ENCODE peak calls at places on chromosomes 16 and 17, in eight cellular contexts. One of them, this sample, is unnamed.
A peak's percentile ranks its signal among the peaks of the same experiment; 100 is the strongest.

GRCh38 chr16:495127-495748 is 32.3 kb upstream of the CAPN15 start:
- DNase-seq in SK-N-SH: peak; percentile 69
- DNase-seq in CD8-positive, alpha-beta T cell: no peak
- DNase-seq in A549: peak; percentile 73
- DNase-seq in GM10248: peak; percentile 64
- DNase-seq in activated B cell treated with CpG ODN at 0.5 μM for 24 hours: no peak
- DNase-seq in Calu3: peak; percentile 70
- DNase-seq in RWPE1: peak; percentile 26
- DNase-seq in this sample: peak; percentile 66

GRCh38 chr16:72064361-72064894 is 1.4 kb downstream of the HPR start:
- DNase-seq in activated B cell treated with CpG ODN at 0.5 μM for 24 hours: no peak
- DNase-seq in RWPE1: no peak
- DNase-seq in CD8-positive, alpha-beta T cell: no peak
- DNase-seq in GM10248: no peak
- DNase-seq in A549: no peak
- DNase-seq in SK-N-SH: no peak
- DNase-seq in Calu3: no peak
- DNase-seq in this sample: no peak

GRCh38 chr16:47150067-47150466 is 6.3 kb upstream of the NETO2 start:
- DNase-seq in activated B cell treated with CpG ODN at 0.5 μM for 24 hours: no peak
- DNase-seq in RWPE1: no peak
- DNase-seq in A549: no peak
- DNase-seq in GM10248: no peak
- DNase-seq in CD8-positive, alpha-beta T cell: no peak
- DNase-seq in Calu3: no peak
- DNase-seq in SK-N-SH: no peak
- DNase-seq in this sample: no peak

GRCh38 chr16:67748791-67749282 is 29.7 kb upstream of the GFOD2 start:
- DNase-seq in Calu3: no peak
- DNase-seq in RWPE1: no peak
- DNase-seq in SK-N-SH: no peak
- DNase-seq in activated B cell treated with CpG ODN at 0.5 μM for 24 hours: no peak
- DNase-seq in GM10248: no peak
- DNase-seq in CD8-positive, alpha-beta T cell: no peak
- DNase-seq in A549: no peak
- DNase-seq in this sample: no peak

GRCh38 chr17:30151471-30151870 is 34.9 kb downstream of the NSRP1 start:
- DNase-seq in activated B cell treated with CpG ODN at 0.5 μM for 24 hours: no peak
- DNase-seq in A549: no peak
- DNase-seq in GM10248: no peak
- DNase-seq in RWPE1: no peak
- DNase-seq in Calu3: no peak
- DNase-seq in SK-N-SH: no peak
- DNase-seq in CD8-positive, alpha-beta T cell: no peak
- DNase-seq in this sample: no peak

GRCh38 chr17:64984776-64985521 is 65.7 kb upstream of the LRRC37A3 start:
- DNase-seq in A549: no peak
- DNase-seq in GM10248: no peak
- DNase-seq in Calu3: no peak
- DNase-seq in RWPE1: no peak
- DNase-seq in CD8-positive, alpha-beta T cell: peak; percentile 55
- DNase-seq in SK-N-SH: no peak
- DNase-seq in activated B cell treated with CpG ODN at 0.5 μM for 24 hours: no peak
- DNase-seq in this sample: no peak

GRCh38 chr17:66678827-66679226 is 156.1 kb upstream of the CACNG5 start:
- DNase-seq in activated B cell treated with CpG ODN at 0.5 μM for 24 hours: no peak
- DNase-seq in CD8-positive, alpha-beta T cell: no peak
- DNase-seq in Calu3: no peak
- DNase-seq in RWPE1: no peak
- DNase-seq in SK-N-SH: no peak
- DNase-seq in A549: no peak
- DNase-seq in GM10248: no peak
- DNase-seq in this sample: no peak

GRCh38 chr16:49015189-49015540 is 266.5 kb downstream of the CBLN1 start:
- DNase-seq in GM10248: no peak
- DNase-seq in CD8-positive, alpha-beta T cell: no peak
- DNase-seq in activated B cell treated with CpG ODN at 0.5 μM for 24 hours: no peak
- DNase-seq in Calu3: no peak
- DNase-seq in SK-N-SH: no peak
- DNase-seq in A549: no peak
- DNase-seq in RWPE1: no peak
- DNase-seq in this sample: peak; percentile 37

GRCh38 chr16:74107795-74108610 is 188.6 kb upstream of the PSMD7 start:
- DNase-seq in RWPE1: peak; percentile 46
- DNase-seq in SK-N-SH: no peak
- DNase-seq in Calu3: peak; percentile 86
- DNase-seq in A549: peak; percentile 42
- DNase-seq in CD8-positive, alpha-beta T cell: peak; percentile 5
- DNase-seq in activated B cell treated with CpG ODN at 0.5 μM for 24 hours: no peak
- DNase-seq in GM10248: peak; percentile 25
- DNase-seq in this sample: peak; percentile 76

GRCh38 chr17:72711531-72712310 is 380.8 kb downstream of the SLC39A11 start:
- DNase-seq in Calu3: no peak
- DNase-seq in CD8-positive, alpha-beta T cell: no peak
- DNase-seq in GM10248: no peak
- DNase-seq in activated B cell treated with CpG ODN at 0.5 μM for 24 hours: no peak
- DNase-seq in SK-N-SH: no peak
- DNase-seq in RWPE1: no peak
- DNase-seq in A549: no peak
- DNase-seq in this sample: no peak

GRCh38 chr17:77616243-77616731 is 342.2 kb upstream of the TNRC6C start:
- DNase-seq in activated B cell treated with CpG ODN at 0.5 μM for 24 hours: no peak
- DNase-seq in CD8-positive, alpha-beta T cell: no peak
- DNase-seq in A549: no peak
- DNase-seq in Calu3: peak; percentile 15
- DNase-seq in RWPE1: peak; percentile 40
- DNase-seq in GM10248: no peak
- DNase-seq in SK-N-SH: no peak
- DNase-seq in this sample: no peak

GRCh38 chr17:65589321-65589720 is 27.9 kb upstream of the AXIN2 start:
- DNase-seq in activated B cell treated with CpG ODN at 0.5 μM for 24 hours: no peak
- DNase-seq in CD8-positive, alpha-beta T cell: no peak
- DNase-seq in Calu3: no peak
- DNase-seq in RWPE1: no peak
- DNase-seq in A549: no peak
- DNase-seq in GM10248: no peak
- DNase-seq in SK-N-SH: no peak
- DNase-seq in this sample: no peak

GRCh38 chr17:61314368-61315078 is 85.1 kb upstream of the TBX2 start:
- DNase-seq in A549: no peak
- DNase-seq in SK-N-SH: peak; percentile 69
- DNase-seq in Calu3: no peak
- DNase-seq in activated B cell treated with CpG ODN at 0.5 μM for 24 hours: no peak
- DNase-seq in GM10248: no peak
- DNase-seq in RWPE1: peak; percentile 25
- DNase-seq in CD8-positive, alpha-beta T cell: no peak
- DNase-seq in this sample: no peak

GRCh38 chr16:29926675-29927522 is 873 bp upstream of the KCTD13 start:
- DNase-seq in CD8-positive, alpha-beta T cell: no peak
- DNase-seq in RWPE1: peak; percentile 34
- DNase-seq in Calu3: no peak
- DNase-seq in activated B cell treated with CpG ODN at 0.5 μM for 24 hours: no peak
- DNase-seq in GM10248: no peak
- DNase-seq in A549: peak; percentile 35
- DNase-seq in SK-N-SH: peak; percentile 47
- DNase-seq in this sample: peak; percentile 21

GRCh38 chr17:81808778-81809555 is 5.0 kb downstream of the GCGR start:
- DNase-seq in Calu3: no peak
- DNase-seq in activated B cell treated with CpG ODN at 0.5 μM for 24 hours: no peak
- DNase-seq in A549: no peak
- DNase-seq in GM10248: no peak
- DNase-seq in SK-N-SH: peak; percentile 77
- DNase-seq in CD8-positive, alpha-beta T cell: no peak
- DNase-seq in RWPE1: no peak
- DNase-seq in this sample: no peak

GRCh38 chr16:20291807-20292206 is 35.5 kb downstream of the GP2 start:
- DNase-seq in RWPE1: no peak
- DNase-seq in GM10248: no peak
- DNase-seq in SK-N-SH: no peak
- DNase-seq in Calu3: no peak
- DNase-seq in activated B cell treated with CpG ODN at 0.5 μM for 24 hours: no peak
- DNase-seq in CD8-positive, alpha-beta T cell: no peak
- DNase-seq in A549: no peak
- DNase-seq in this sample: peak; percentile 64

GRCh38 chr17:17527534-17527933 is 31.3 kb upstream of the RASD1 start:
- DNase-seq in GM10248: no peak
- DNase-seq in activated B cell treated with CpG ODN at 0.5 μM for 24 hours: no peak
- DNase-seq in CD8-positive, alpha-beta T cell: no peak
- DNase-seq in Calu3: no peak
- DNase-seq in RWPE1: no peak
- DNase-seq in A549: no peak
- DNase-seq in SK-N-SH: no peak
- DNase-seq in this sample: peak; percentile 8

GRCh38 chr16:25823891-25824290 is 132.1 kb downstream of the HS3ST4 start:
- DNase-seq in RWPE1: no peak
- DNase-seq in A549: no peak
- DNase-seq in GM10248: no peak
- DNase-seq in CD8-positive, alpha-beta T cell: no peak
- DNase-seq in Calu3: no peak
- DNase-seq in activated B cell treated with CpG ODN at 0.5 μM for 24 hours: no peak
- DNase-seq in SK-N-SH: no peak
- DNase-seq in this sample: no peak

GRCh38 chr16:15539197-15539596 is 103.8 kb downstream of the MARF1 start:
- DNase-seq in A549: no peak
- DNase-seq in activated B cell treated with CpG ODN at 0.5 μM for 24 hours: no peak
- DNase-seq in CD8-positive, alpha-beta T cell: no peak
- DNase-seq in RWPE1: no peak
- DNase-seq in SK-N-SH: no peak
- DNase-seq in Calu3: no peak
- DNase-seq in GM10248: no peak
- DNase-seq in this sample: peak; percentile 70

GRCh38 chr17:58314706-58315015 is 13.9 kb downstream of the TSPOAP1 start:
- DNase-seq in RWPE1: no peak
- DNase-seq in activated B cell treated with CpG ODN at 0.5 μM for 24 hours: no peak
- DNase-seq in SK-N-SH: peak; percentile 8
- DNase-seq in CD8-positive, alpha-beta T cell: no peak
- DNase-seq in Calu3: no peak
- DNase-seq in A549: no peak
- DNase-seq in GM10248: no peak
- DNase-seq in this sample: peak; percentile 1

GRCh38 chr17:58312021-58312630 is 16.5 kb downstream of the TSPOAP1 start:
- DNase-seq in Calu3: no peak
- DNase-seq in activated B cell treated with CpG ODN at 0.5 μM for 24 hours: no peak
- DNase-seq in A549: no peak
- DNase-seq in CD8-positive, alpha-beta T cell: no peak
- DNase-seq in RWPE1: no peak
- DNase-seq in GM10248: no peak
- DNase-seq in SK-N-SH: peak; percentile 33
- DNase-seq in this sample: peak; percentile 15

GRCh38 chr17:58311429-58311894 is 17.1 kb downstream of the TSPOAP1 start:
- DNase-seq in CD8-positive, alpha-beta T cell: no peak
- DNase-seq in activated B cell treated with CpG ODN at 0.5 μM for 24 hours: no peak
- DNase-seq in Calu3: no peak
- DNase-seq in RWPE1: no peak
- DNase-seq in GM10248: no peak
- DNase-seq in SK-N-SH: peak; percentile 32
- DNase-seq in A549: no peak
- DNase-seq in this sample: peak; percentile 8

GRCh38 chr17:58313815-58314705 is 14.5 kb downstream of the TSPOAP1 start:
- DNase-seq in GM10248: no peak
- DNase-seq in RWPE1: no peak
- DNase-seq in CD8-positive, alpha-beta T cell: no peak
- DNase-seq in Calu3: no peak
- DNase-seq in activated B cell treated with CpG ODN at 0.5 μM for 24 hours: no peak
- DNase-seq in SK-N-SH: peak; percentile 27
- DNase-seq in A549: no peak
- DNase-seq in this sample: peak; percentile 2

GRCh38 chr17:58312824-58313223 is 15.8 kb downstream of the TSPOAP1 start:
- DNase-seq in GM10248: no peak
- DNase-seq in activated B cell treated with CpG ODN at 0.5 μM for 24 hours: no peak
- DNase-seq in SK-N-SH: peak; percentile 24
- DNase-seq in A549: no peak
- DNase-seq in RWPE1: no peak
- DNase-seq in CD8-positive, alpha-beta T cell: no peak
- DNase-seq in Calu3: no peak
- DNase-seq in this sample: no peak
- TF ChIP-seq CTCF in GM10248: peak; percentile 19
- TF ChIP-seq CTCF in activated B cell treated with CpG ODN at 0.5 μM for 24 hours: no peak
- TF ChIP-seq CTCF in SK-N-SH: no peak
- TF ChIP-seq CTCF in A549: peak; percentile 38
- TF ChIP-seq CTCF in RWPE1: no peak
- TF ChIP-seq CTCF in CD8-positive, alpha-beta T cell: no peak
- TF ChIP-seq CTCF in Calu3: no peak
- TF ChIP-seq CTCF in this sample: no peak

GRCh38 chr16:10080031-10080772 is 102.0 kb downstream of the GRIN2A start:
- DNase-seq in A549: no peak
- DNase-seq in activated B cell treated with CpG ODN at 0.5 μM for 24 hours: no peak
- DNase-seq in GM10248: no peak
- DNase-seq in RWPE1: peak; percentile 69
- DNase-seq in CD8-positive, alpha-beta T cell: no peak
- DNase-seq in Calu3: peak; percentile 81
- DNase-seq in SK-N-SH: peak; percentile 24
- DNase-seq in this sample: no peak
- TF ChIP-seq CTCF in A549: no peak
- TF ChIP-seq CTCF in activated B cell treated with CpG ODN at 0.5 μM for 24 hours: no peak
- TF ChIP-seq CTCF in GM10248: no peak
- TF ChIP-seq CTCF in RWPE1: no peak
- TF ChIP-seq CTCF in CD8-positive, alpha-beta T cell: no peak
- TF ChIP-seq CTCF in Calu3: no peak
- TF ChIP-seq CTCF in SK-N-SH: no peak
- TF ChIP-seq CTCF in this sample: no peak

DNA sequence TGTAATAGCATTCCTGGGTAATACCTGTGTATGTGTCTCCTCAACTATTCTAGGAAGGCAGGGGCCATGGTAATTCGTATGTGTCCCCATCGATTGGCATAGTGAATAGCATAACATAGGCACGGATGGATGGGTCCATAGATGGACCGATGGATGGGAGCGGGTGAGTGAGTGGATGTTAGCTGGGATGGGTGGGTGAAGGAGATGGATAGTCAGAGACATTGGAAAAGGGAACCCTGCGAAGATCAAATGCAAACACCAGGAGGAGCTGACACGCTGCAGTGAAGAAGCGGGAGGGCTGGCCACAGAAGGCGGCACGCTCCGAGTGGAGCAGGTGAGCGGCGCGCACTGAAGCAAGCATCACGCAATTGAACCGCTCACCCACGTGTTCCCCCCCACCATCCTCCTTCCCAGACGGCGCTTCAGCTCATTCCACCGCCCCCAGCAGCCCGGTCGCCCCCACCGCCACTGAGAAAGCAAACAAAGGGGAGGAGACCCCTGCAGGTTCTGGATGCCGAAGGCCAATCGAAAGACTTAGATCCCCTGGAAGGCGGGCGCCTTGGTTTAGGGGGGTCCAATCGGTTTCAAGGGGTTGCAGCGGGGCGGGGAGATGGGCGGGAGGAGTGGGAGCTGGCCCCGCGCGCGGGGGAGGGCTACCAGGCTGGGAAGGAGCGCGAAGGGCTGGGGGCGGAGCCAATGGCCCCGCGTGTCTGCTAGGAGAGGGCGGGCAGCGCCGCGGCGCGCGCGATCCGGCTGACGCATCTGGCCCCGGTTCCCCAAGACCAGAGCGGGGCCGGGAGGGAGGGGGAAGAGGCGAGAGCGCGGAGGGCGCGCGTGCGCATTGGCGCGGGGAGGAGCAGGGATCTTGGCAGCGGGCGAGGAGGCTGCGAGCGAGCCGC is at the start of gene ARRB2:
- DNase-seq in Calu3: peak; percentile 92
- DNase-seq in activated B cell treated with CpG ODN at 0.5 μM for 24 hours: peak; percentile 93
- DNase-seq in CD8-positive, alpha-beta T cell: peak; percentile 99
- DNase-seq in RWPE1: peak; percentile 97
- DNase-seq in A549: peak; percentile 99
- DNase-seq in SK-N-SH: peak; percentile 99
- DNase-seq in GM10248: peak; percentile 98
- DNase-seq in this sample: peak; percentile 96
- TF ChIP-seq CTCF in Calu3: peak; percentile 46
- TF ChIP-seq CTCF in activated B cell treated with CpG ODN at 0.5 μM for 24 hours: peak; percentile 27
- TF ChIP-seq CTCF in CD8-positive, alpha-beta T cell: peak; percentile 74
- TF ChIP-seq CTCF in RWPE1: peak; percentile 68
- TF ChIP-seq CTCF in A549: peak; percentile 88
- TF ChIP-seq CTCF in SK-N-SH: peak; percentile 64
- TF ChIP-seq CTCF in GM10248: peak; percentile 53
- TF ChIP-seq CTCF in this sample: peak; percentile 39

GRCh38 chr16:56281256-56281805 is 90.0 kb downstream of the GNAO1 start:
- DNase-seq in A549: peak; percentile 36
- DNase-seq in SK-N-SH: peak; percentile 58
- DNase-seq in Calu3: no peak
- DNase-seq in RWPE1: peak; percentile 35
- DNase-seq in GM10248: no peak
- DNase-seq in activated B cell treated with CpG ODN at 0.5 μM for 24 hours: no peak
- DNase-seq in CD8-positive, alpha-beta T cell: no peak
- DNase-seq in this sample: no peak
- TF ChIP-seq CTCF in A549: peak; percentile 30
- TF ChIP-seq CTCF in SK-N-SH: peak; percentile 34
- TF ChIP-seq CTCF in Calu3: peak; percentile 23
- TF ChIP-seq CTCF in RWPE1: no peak
- TF ChIP-seq CTCF in GM10248: no peak
- TF ChIP-seq CTCF in activated B cell treated with CpG ODN at 0.5 μM for 24 hours: no peak
- TF ChIP-seq CTCF in CD8-positive, alpha-beta T cell: no peak
- TF ChIP-seq CTCF in this sample: peak; percentile 15